ENCODE peak calls at places on chromosomes 2 and 18, in nine cellular contexts. S, H, K, G, E, X, U, A and P are unnamed samples.

GRCh38 chr2:5690718-5691658 is 1.2 kb upstream of the SOX11 start:
- DNase-seq in X (peak), S (no peak), H (no peak), K (peak), E (no peak), U (no peak), A (peak), G (no peak), P (peak)

GRCh38 chr2:108911401-108911800 is 77.6 kb downstream of the EDAR start:
- DNase-seq in H (no peak), X (no peak), E (no peak), A (no peak), S (no peak), U (no peak), G (no peak), K (no peak), P (no peak)

GRCh38 chr2:20616341-20616871 is 34.5 kb downstream of the HS1BP3 start:
- DNase-seq in X (no peak), G (peak), H (no peak), A (no peak), E (no peak), U (peak), S (no peak), K (peak), P (no peak)

GRCh38 chr18:41357708-41358107 is 597.3 kb upstream of the PIK3C3 start:
- DNase-seq in E (no peak), A (no peak), K (no peak), U (no peak), H (no peak), X (no peak), S (no peak), G (no peak), P (no peak)

GRCh38 chr2:203782262-203782976 is 76.0 kb downstream of the CD28 start:
- DNase-seq in E (peak), X (peak), K (no peak), H (peak), G (peak), U (peak), S (peak), A (peak), P (peak)

GRCh38 chr18:31680836-31681568 is 3.4 kb downstream of the B4GALT6 start:
- DNase-seq in K (no peak), X (no peak), E (no peak), S (peak), H (no peak), A (no peak), U (no peak), G (no peak), P (no peak)

GRCh38 chr18:48602759-48603390 is 64.0 kb downstream of the CTIF start:
- DNase-seq in K (peak), A (no peak), U (no peak), S (no peak), H (no peak), E (no peak), X (no peak), G (no peak), P (no peak)

GRCh38 chr2:113878743-113879142 is 11.1 kb upstream of the ACTR3 start:
- DNase-seq in X (no peak), E (no peak), U (no peak), A (no peak), H (no peak), S (no peak), G (no peak), K (no peak), P (no peak)

GRCh38 chr2:46979611-46980010 is 64.0 kb upstream of the MCFD2 start:
- DNase-seq in U (peak), S (no peak), K (no peak), X (no peak), G (peak), H (no peak), A (no peak), E (peak), P (no peak)

GRCh38 chr2:191241418-191241817 is 3.8 kb upstream of the MYO1B start:
- DNase-seq in E (no peak), S (no peak), G (no peak), A (no peak), X (no peak), U (no peak), H (no peak), K (no peak), P (no peak)

GRCh38 chr2:231287696-231288095 is 89.3 kb downstream of the ARMC9 start:
- DNase-seq in H (no peak), A (no peak), U (no peak), E (no peak), S (peak), X (no peak), K (no peak), G (no peak), P (no peak)

GRCh38 chr2:118786691-118787090 is 60.8 kb downstream of the EN1 start:
- DNase-seq in K (no peak), X (no peak), A (no peak), H (no peak), E (no peak), G (no peak), U (no peak), S (no peak), P (no peak)

GRCh38 chr2:223591596-223591995 is 10.6 kb downstream of the SCG2 start:
- DNase-seq in G (no peak), E (no peak), X (no peak), K (no peak), U (no peak), H (no peak), S (no peak), A (no peak), P (no peak)

GRCh38 chr18:7779226-7779625 is 212.1 kb downstream of the PTPRM start:
- DNase-seq in K (no peak), A (no peak), E (no peak), U (no peak), X (no peak), H (no peak), G (no peak), S (no peak), P (no peak)

GRCh38 chr2:134325696-134326095 is 71.8 kb downstream of the MGAT5 start:
- DNase-seq in K (no peak), A (no peak), G (no peak), U (no peak), H (peak), S (no peak), X (no peak), E (no peak), P (no peak)

GRCh38 chr18:25144835-25145234 is 207.1 kb downstream of the ZNF521 start:
- DNase-seq in K (no peak), X (peak), U (no peak), H (no peak), A (no peak), G (peak), S (peak), E (no peak), P (no peak)

GRCh38 chr18:55381277-55381676 is 206.7 kb downstream of the TCF4 start:
- DNase-seq in U (no peak), A (no peak), S (peak), E (no peak), X (peak), K (no peak), G (no peak), H (no peak), P (no peak)

GRCh38 chr2:111157071-111157661 is 36.5 kb downstream of the BCL2L11 start:
- DNase-seq in S (no peak), U (no peak), E (peak), G (no peak), H (no peak), X (no peak), A (no peak), K (no peak), P (no peak)

GRCh38 chr2:212974692-212975091 is 176.7 kb downstream of the IKZF2 start:
- DNase-seq in X (peak), G (no peak), U (no peak), S (peak), A (no peak), H (no peak), K (no peak), E (no peak), P (no peak)

GRCh38 chr2:234368861-234369261 is 128.0 kb downstream of the ARL4C start:
- DNase-seq in X (peak), A (peak), U (peak), K (no peak), G (no peak), S (peak), E (peak), H (peak), P (no peak)

GRCh38 chr2:167729911-167730310 is 517.5 kb downstream of the STK39 start:
- DNase-seq in A (no peak), S (no peak), G (no peak), U (no peak), X (no peak), K (no peak), E (no peak), H (no peak), P (no peak)

GRCh38 chr2:164314148-164314547 is 307.1 kb downstream of the GRB14 start:
- DNase-seq in X (peak), S (no peak), K (no peak), G (no peak), A (no peak), H (no peak), U (peak), E (no peak), P (no peak)

GRCh38 chr2:184178229-184178628 is 420.1 kb upstream of the ZNF804A start:
- DNase-seq in K (no peak), G (no peak), E (no peak), A (no peak), H (no peak), X (no peak), S (no peak), U (no peak), P (peak)

GRCh38 chr2:38201784-38202183 is 125.8 kb upstream of the CYP1B1 start:
- DNase-seq in S (peak), G (no peak), A (no peak), K (no peak), X (peak), E (no peak), H (no peak), U (no peak), P (no peak)

GRCh38 chr2:10086950-10087349 is 6.7 kb upstream of the CYS1 start:
- DNase-seq in U (no peak), E (no peak), G (no peak), X (no peak), K (no peak), S (no peak), A (no peak), H (no peak), P (no peak)

GRCh38 chr2:27249891-27250651 is 12.8 kb downstream of the SLC30A3 start:
- DNase-seq in X (peak), A (peak), H (no peak), E (peak), S (no peak), G (peak), U (no peak), K (peak), P (peak)

GRCh38 chr2:85112906-85113625 is 20.1 kb upstream of the TCF7L1 start:
- DNase-seq in S (peak), U (no peak), X (no peak), G (no peak), K (no peak), A (no peak), E (no peak), H (no peak), P (no peak)

GRCh38 chr2:212940816-212941215 is 210.6 kb downstream of the IKZF2 start:
- DNase-seq in X (peak), K (no peak), H (no peak), G (peak), E (peak), S (peak), U (peak), A (peak), P (peak)

GRCh38 chr2:134845719-134846118 is 7.3 kb downstream of the ACMSD start:
- DNase-seq in G (no peak), A (no peak), U (no peak), X (peak), E (no peak), S (peak), H (no peak), K (no peak), P (peak)

GRCh38 chr2:230124792-230125452 is 56.2 kb upstream of the SLC16A14 start:
- DNase-seq in A (no peak), X (no peak), K (peak), G (peak), E (peak), H (no peak), S (no peak), U (peak), P (peak)

GRCh38 chr18:9731380-9731779 is 23.3 kb downstream of the RAB31 start:
- DNase-seq in S (peak), E (no peak), G (no peak), H (no peak), A (no peak), K (no peak), U (no peak), X (peak), P (no peak)

GRCh38 chr2:179444056-179444455 is 179.4 kb upstream of the SESTD1 start:
- DNase-seq in H (peak), K (no peak), E (no peak), G (peak), A (no peak), U (no peak), X (peak), S (no peak), P (no peak)

GRCh38 chr18:21808185-21808584 is 67.6 kb downstream of the MIB1 start:
- DNase-seq in G (no peak), E (no peak), U (no peak), H (no peak), A (no peak), S (no peak), X (no peak), K (no peak), P (no peak)

GRCh38 chr2:136479696-136480095 is 285.6 kb upstream of the THSD7B start:
- DNase-seq in E (no peak), S (no peak), H (no peak), K (no peak), G (no peak), A (no peak), X (no peak), U (no peak), P (no peak)

GRCh38 chr2:289362-290089 is 1.6 kb upstream of the ALKAL2 start:
- DNase-seq in S (peak), K (peak), E (peak), A (peak), H (peak), G (peak), X (peak), U (no peak), P (no peak)

GRCh38 chr2:127796389-127796788 is 14.6 kb downstream of the WDR33 start:
- DNase-seq in K (no peak), U (no peak), X (no peak), S (no peak), A (no peak), H (no peak), E (no peak), G (no peak), P (no peak)
- H3K4me3 ChIP-seq in K (no peak), U (no peak), X (no peak), S (no peak), A (no peak), H (no peak), E (no peak), G (no peak), P (no peak)

DNA sequence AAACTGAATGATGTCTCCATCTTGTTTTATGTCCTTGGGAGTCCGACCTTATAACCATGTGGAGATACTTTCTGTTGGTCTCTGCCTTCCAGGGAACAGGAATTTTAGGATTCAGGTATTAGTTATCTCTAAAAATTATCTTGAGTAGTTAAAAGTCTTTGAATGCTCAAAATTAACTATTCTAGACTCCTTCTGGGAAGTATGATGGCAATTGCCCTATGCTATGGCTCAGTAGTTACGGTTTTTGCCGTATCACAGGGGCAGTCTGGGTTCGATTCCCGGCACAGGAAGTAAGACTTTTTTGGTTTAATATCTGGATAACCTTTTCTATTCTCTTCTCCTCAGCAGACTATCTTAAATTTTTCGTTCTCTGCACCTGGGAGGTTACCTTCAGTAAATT is 708.7 kb upstream of the LRATD1 start:
- DNase-seq in S (no peak), X (no peak), A (no peak), U (no peak), E (no peak), G (no peak), H (no peak), K (no peak), P (no peak)
- H3K27ac ChIP-seq in S (no peak), X (no peak), A (no peak), U (no peak), E (no peak), G (no peak), H (no peak), K (no peak), P (no peak)

GRCh38 chr2:240915526-240916335 is 9.6 kb downstream of the CROCC2 start:
- DNase-seq in S (no peak), X (no peak), U (peak), E (no peak), H (no peak), K (peak), G (peak), A (peak), P (no peak)
- H3K4me3 ChIP-seq in S (no peak), X (no peak), U (no peak), E (no peak), H (no peak), K (no peak), G (no peak), A (peak), P (no peak)

DNA sequence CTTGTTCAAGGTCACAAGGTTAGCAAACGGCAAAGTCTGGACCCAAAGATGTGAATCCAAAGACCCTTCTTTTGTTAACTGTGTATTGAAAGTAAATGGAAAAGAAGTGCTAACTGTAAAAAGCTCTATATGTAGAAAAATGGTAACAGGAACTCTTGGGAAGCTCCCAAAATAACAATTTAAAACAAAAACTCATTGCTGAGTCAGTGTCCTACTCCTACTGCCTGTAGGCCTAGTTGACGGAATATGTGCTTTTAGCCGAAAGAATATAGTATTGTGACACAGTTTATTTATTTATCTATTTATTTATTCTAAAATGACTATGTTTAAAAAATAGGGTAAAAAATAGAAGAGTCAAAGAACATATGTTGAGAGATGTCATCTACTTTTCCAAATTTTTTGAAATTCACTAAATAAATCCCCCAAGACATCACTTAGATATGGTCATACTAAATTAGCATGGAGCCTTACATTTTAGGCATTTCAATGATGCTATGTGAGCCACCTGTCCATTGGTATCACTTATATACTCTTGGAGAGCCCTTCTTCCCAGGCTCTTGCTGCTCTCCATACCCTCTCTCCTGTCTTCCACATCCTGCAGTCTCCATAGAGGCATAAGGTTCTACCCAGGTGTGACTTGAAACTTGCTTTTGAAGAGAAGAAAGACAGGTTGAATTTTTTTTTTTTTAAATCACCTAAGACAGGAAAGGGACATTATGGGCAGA is 13.7 kb downstream of the COL5A2 start:
- DNase-seq in S (no peak), E (no peak), H (no peak), U (no peak), G (no peak), A (no peak), K (no peak), X (peak), P (peak)
- H3K27ac ChIP-seq in S (no peak), E (peak), H (no peak), U (no peak), G (no peak), A (no peak), K (no peak), X (peak), P (peak)

GRCh38 chr2:156434461-156435291 is 1.5 kb upstream of the GPD2 start:
- DNase-seq in S (no peak), A (peak), G (no peak), K (no peak), H (no peak), U (no peak), X (no peak), E (no peak), P (no peak)
- H3K4me3 ChIP-seq in S (no peak), A (peak), G (peak), K (peak), H (peak), U (no peak), X (peak), E (peak), P (peak)

GRCh38 chr2:218880749-218881594 is at the start of gene WNT10A:
- DNase-seq in U (no peak), G (no peak), S (no peak), H (no peak), K (peak), X (no peak), E (no peak), A (no peak), P (no peak)

GRCh38 chr2:218879881-218880748 is 537 bp upstream of the WNT10A start:
- DNase-seq in K (peak), G (peak), E (peak), X (no peak), H (no peak), U (no peak), A (no peak), S (no peak), P (no peak)

GRCh38 chr2:218882463-218882821 is 1.8 kb downstream of the WNT10A start:
- DNase-seq in H (no peak), U (no peak), S (no peak), A (no peak), G (no peak), X (no peak), E (no peak), K (no peak), P (no peak)

GRCh38 chr2:218882866-218883366 is 2.3 kb downstream of the WNT10A start:
- DNase-seq in G (no peak), U (no peak), A (no peak), K (peak), S (peak), X (no peak), E (no peak), H (no peak), P (peak)

GRCh38 chr2:218881744-218882462 is 1.3 kb downstream of the WNT10A start:
- DNase-seq in G (no peak), H (no peak), X (no peak), A (no peak), E (no peak), K (peak), U (no peak), S (no peak), P (no peak)
- H3K27ac ChIP-seq in G (no peak), H (no peak), X (no peak), A (no peak), E (no peak), K (no peak), U (no peak), S (no peak), P (no peak)